ENCODE peak calls at places on chromosomes 6 and 20, in nine cellular contexts. H is naive B cell, P is tibial artery, E is ELF-1, B is left ventricle myocardium superior, V is stromal cell of bone marrow, Z is GM04504, T is dorsolateral prefrontal cortex, A is kidney epithelial cell. K is an unnamed sample.

GRCh38 chr6:113344969-113345368 is 512.2 kb upstream of the MARCKS start:
- DNase-seq in E (no peak), H (no peak), Z (no peak), T (no peak), V (no peak), A (no peak), P (no peak), B (no peak), K (no peak)

GRCh38 chr20:31517373-31517772 is 3.1 kb downstream of the HM13 start:
- DNase-seq in V (peak), A (peak), P (peak), B (no peak), H (no peak), Z (peak), E (peak), T (no peak), K (peak)

GRCh38 chr6:18053071-18053475 is 65.6 kb upstream of the KIF13A start:
- DNase-seq in Z (peak), E (no peak), B (no peak), P (peak), V (peak), T (no peak), H (no peak), A (no peak), K (peak)

GRCh38 chr6:39964094-39964493 is 29.8 kb upstream of the MOCS1 start:
- DNase-seq in V (no peak), B (no peak), P (no peak), A (no peak), E (no peak), Z (no peak), T (no peak), H (no peak), K (no peak)

GRCh38 chr20:49914310-49915117 is 815 bp downstream of the SPATA2 start:
- DNase-seq in B (no peak), H (no peak), E (peak), V (no peak), A (no peak), Z (no peak), P (no peak), T (peak), K (no peak)

GRCh38 chr20:62617711-62618483 is 24.4 kb upstream of the SLCO4A1 start:
- DNase-seq in T (no peak), V (no peak), P (peak), H (peak), Z (no peak), B (peak), E (peak), A (no peak), K (no peak)

GRCh38 chr20:51797357-51798025 is 4.8 kb downstream of the SALL4 start:
- DNase-seq in E (peak), T (no peak), Z (no peak), P (no peak), V (no peak), B (no peak), H (no peak), A (no peak), K (peak)

GRCh38 chr20:24102290-24102689 is 113.7 kb upstream of the GGTLC1 start:
- DNase-seq in H (peak), P (no peak), E (peak), V (no peak), B (no peak), Z (no peak), T (no peak), A (no peak), K (no peak)

GRCh38 chr6:125787791-125788190 is 3.0 kb upstream of the NCOA7 start:
- DNase-seq in A (no peak), E (no peak), T (no peak), H (no peak), P (no peak), V (no peak), Z (no peak), B (no peak), K (peak)

GRCh38 chr6:117781550-117781949 is 106.3 kb downstream of the NUS1 start:
- DNase-seq in T (no peak), P (no peak), B (no peak), E (no peak), Z (no peak), A (no peak), V (no peak), H (no peak), K (no peak)

GRCh38 chr6:37630281-37630799 is 67.3 kb downstream of the MDGA1 start:
- DNase-seq in H (no peak), E (no peak), P (peak), T (no peak), A (peak), V (peak), B (no peak), Z (peak), K (peak)

GRCh38 chr20:16350465-16350864 is 222.8 kb downstream of the KIF16B start:
- DNase-seq in E (no peak), A (peak), B (no peak), H (no peak), P (no peak), T (peak), Z (peak), V (no peak), K (no peak)

GRCh38 chr20:24989162-24989561 is 3.4 kb downstream of the APMAP start:
- DNase-seq in Z (no peak), B (no peak), T (no peak), E (no peak), A (no peak), H (no peak), P (no peak), V (no peak), K (no peak)

GRCh38 chr6:72788188-72788587 is 166.3 kb downstream of the KCNQ5 start:
- DNase-seq in Z (no peak), P (no peak), E (no peak), B (no peak), H (no peak), V (no peak), A (peak), T (no peak), K (peak)

GRCh38 chr20:15061955-15062354 is 724.5 kb upstream of the FLRT3 start:
- DNase-seq in V (no peak), P (no peak), A (peak), H (no peak), T (no peak), B (no peak), E (peak), Z (no peak), K (no peak)

GRCh38 chr6:17149581-17149980 is 47.7 kb downstream of the STMND1 start:
- DNase-seq in E (no peak), T (no peak), A (no peak), H (no peak), B (no peak), V (no peak), Z (no peak), P (no peak), K (no peak)

GRCh38 chr20:23143098-23143497 is 57.0 kb upstream of the CD93 start:
- DNase-seq in H (no peak), Z (peak), T (no peak), E (no peak), P (peak), V (peak), A (peak), B (peak), K (peak)

GRCh38 chr6:16514249-16514648 is 247.0 kb downstream of the ATXN1 start:
- DNase-seq in H (no peak), B (no peak), P (no peak), Z (no peak), T (peak), E (peak), V (peak), A (no peak), K (peak)

GRCh38 chr6:162999575-163000285 is 272.0 kb downstream of the PACRG start:
- DNase-seq in H (no peak), A (no peak), B (no peak), E (no peak), Z (peak), V (peak), T (no peak), P (no peak), K (peak)

GRCh38 chr6:132764370-132764769 is 6.7 kb upstream of the VNN2 start:
- DNase-seq in B (peak), Z (peak), P (no peak), V (peak), T (peak), H (no peak), E (no peak), A (peak), K (peak)

GRCh38 chr6:143529095-143529494 is 17.6 kb upstream of the FUCA2 start:
- DNase-seq in P (no peak), Z (no peak), B (no peak), V (no peak), T (no peak), E (no peak), H (no peak), A (no peak), K (no peak)

GRCh38 chr20:4552075-4552474 is 169.6 kb upstream of the PRND start:
- DNase-seq in V (no peak), H (no peak), P (no peak), T (no peak), Z (no peak), E (no peak), A (no peak), B (no peak), K (no peak)

GRCh38 chr6:125711013-125711675 is 38.3 kb upstream of the HEY2 start:
- DNase-seq in T (no peak), E (no peak), H (no peak), Z (no peak), B (no peak), P (no peak), V (no peak), A (no peak), K (no peak)

GRCh38 chr6:90049295-90049694 is 155.0 kb downstream of the GJA10 start:
- DNase-seq in H (no peak), V (no peak), A (no peak), T (no peak), E (no peak), B (no peak), P (no peak), Z (no peak), K (no peak)

GRCh38 chr20:38290829-38291581 is 13.0 kb upstream of the BPI start:
- DNase-seq in A (peak), H (no peak), V (peak), T (no peak), B (peak), Z (no peak), E (peak), P (no peak), K (peak)

K was measured in fibroblast of villous mesenchyme.